ENCODE peak calls at places on chromosomes 3 and 15, in ten cellular contexts. B is T-helper 1 cell, D is fibroblast of pulmonary artery, W is amniotic stem cell, Y is DMS79, R is HT1080, M is left colon, K is choroid plexus epithelial cell, V is substantia nigra, A is sciatic nerve. U is an unnamed sample.

GRCh38 chr3:159174715-159175390 is 373.0 kb downstream of the MFSD1 start:
- DNase-seq in B (no peak), D (no peak), W (no peak), Y (no peak), R (peak; percentile 93), M (no peak), K (no peak), V (no peak), A (no peak), U (no peak)

GRCh38 chr3:4812509-4812908 is 166.7 kb upstream of the BHLHE40 start:
- DNase-seq in B (no peak), D (no peak), W (no peak), Y (no peak), R (no peak), M (no peak), K (no peak), V (no peak), A (no peak), U (no peak)

GRCh38 chr3:195764961-195765706 is 44.4 kb downstream of the MUC20 start:
- DNase-seq in B (no peak), D (no peak), W (no peak), Y (no peak), R (no peak), M (no peak), K (no peak), V (no peak), A (no peak), U (no peak)

GRCh38 chr15:75214293-75215096 is 12.8 kb downstream of the C15orf39 start:
- DNase-seq in B (no peak), D (no peak), W (no peak), Y (no peak), R (no peak), M (no peak), K (no peak), V (no peak), A (no peak), U (no peak)

GRCh38 chr3:107981471-107982111 is 109.2 kb downstream of the CD47 start:
- DNase-seq in B (no peak), D (no peak), W (no peak), Y (no peak), R (no peak), M (no peak), K (no peak), V (no peak), A (no peak), U (no peak)

GRCh38 chr3:185822221-185822956 is 2.5 kb downstream of the IGF2BP2 start:
- DNase-seq in B (no peak), D (peak; percentile 76), W (peak; percentile 36), Y (no peak), R (peak; percentile 89), M (no peak), K (peak; percentile 73), V (no peak), A (no peak), U (no peak)

GRCh38 chr3:108219336-108219735 is 2.9 kb downstream of the IFT57 start:
- DNase-seq in B (no peak), D (no peak), W (no peak), Y (no peak), R (no peak), M (no peak), K (no peak), V (no peak), A (no peak), U (no peak)

GRCh38 chr15:72235298-72235697 is 4.3 kb upstream of the PKM start:
- DNase-seq in B (no peak), D (no peak), W (no peak), Y (no peak), R (no peak), M (no peak), K (no peak), V (no peak), A (no peak), U (no peak)

GRCh38 chr3:183301937-183302580 is 49.0 kb downstream of the B3GNT5 start:
- DNase-seq in B (peak; percentile 17), D (no peak), W (no peak), Y (no peak), R (no peak), M (no peak), K (peak; percentile 61), V (no peak), A (no peak), U (peak; percentile 64)

GRCh38 chr15:29849716-29850115 is 27.4 kb upstream of the TJP1 start:
- DNase-seq in B (no peak), D (no peak), W (no peak), Y (no peak), R (peak; percentile 64), M (no peak), K (no peak), V (no peak), A (no peak), U (no peak)

GRCh38 chr3:193720169-193720568 is 127.2 kb downstream of the OPA1 start:
- DNase-seq in B (no peak), D (no peak), W (no peak), Y (no peak), R (no peak), M (no peak), K (no peak), V (no peak), A (no peak), U (no peak)

GRCh38 chr3:193207874-193208273 is 33.1 kb upstream of the PLAAT1 start:
- DNase-seq in B (no peak), D (no peak), W (no peak), Y (no peak), R (no peak), M (no peak), K (no peak), V (no peak), A (no peak), U (no peak)